ENCODE peak calls at places on chromosomes 13 and 19, in nine cellular contexts. G is mucosa of descending colon; J is breast epithelium; T is A549; S is ovary; O is pancreas; F is CD8-positive, alpha-beta memory T cell; P is stomach; C is psoas muscle. H is an unnamed sample. For H3K9me3, the result is how much of the 10 kb centered on the place peaks cover.

GRCh38 chr13:86051134-86052103 is 252.2 kb upstream of the SLITRK6 start:
- DNase-seq in G (no peak), J (no peak), T (no peak), S (no peak), O (no peak), F (no peak), P (no peak), C (no peak), H (no peak)

GRCh38 chr13:21670006-21670882 is 629 bp upstream of the FGF9 start:
- DNase-seq in G (peak), J (no peak), T (peak), S (peak), O (peak), F (peak), P (peak), C (peak), H (peak)

GRCh38 chr13:35872369-35872768 is 258.8 kb downstream of the DCLK1 start:
- DNase-seq in G (no peak), J (no peak), T (no peak), S (no peak), O (no peak), F (no peak), P (no peak), C (no peak), H (no peak)

GRCh38 chr13:78241278-78241919 is 322.8 kb upstream of the EDNRB start:
- DNase-seq in G (no peak), J (no peak), T (peak), S (no peak), O (peak), F (no peak), P (no peak), C (no peak), H (peak)

GRCh38 chr19:4633140-4633967 is 6.0 kb upstream of the TNFAIP8L1 start:
- DNase-seq in G (no peak), J (no peak), T (peak), S (no peak), O (peak), F (peak), P (peak), C (peak), H (peak)

GRCh38 chr19:48476176-48476575 is 7.0 kb downstream of the CYTH2 start:
- DNase-seq in G (no peak), J (no peak), T (no peak), S (no peak), O (no peak), F (no peak), P (no peak), C (no peak), H (no peak)

GRCh38 chr13:83153833-83154232 is 728.4 kb downstream of the SLITRK1 start:
- DNase-seq in G (no peak), J (no peak), T (no peak), S (no peak), O (no peak), F (no peak), P (no peak), C (no peak), H (no peak)

GRCh38 chr13:51495300-51495699 is 42.5 kb upstream of the INTS6 start:
- DNase-seq in G (no peak), J (no peak), T (no peak), S (no peak), O (no peak), F (no peak), P (no peak), C (no peak), H (no peak)

GRCh38 chr19:47296036-47296435 is 13.6 kb upstream of the C5AR1 start:
- DNase-seq in G (no peak), J (peak), T (peak), S (peak), O (peak), F (peak), P (peak), C (peak), H (peak)

GRCh38 chr13:95073826-95074345 is 227.4 kb downstream of the ABCC4 start:
- DNase-seq in G (no peak), J (no peak), T (no peak), S (no peak), O (no peak), F (no peak), P (no peak), C (no peak), H (no peak)

GRCh38 chr19:50601407-50602088 is 33.3 kb upstream of the LRRC4B start:
- DNase-seq in G (no peak), J (no peak), T (no peak), S (no peak), O (no peak), F (no peak), P (no peak), C (no peak), H (no peak)

GRCh38 chr19:1315470-1316166 is 29.9 kb downstream of the EFNA2 start:
- DNase-seq in G (no peak), J (peak), T (peak), S (peak), O (peak), F (no peak), P (peak), C (peak), H (peak)

GRCh38 chr19:28847468-28847867 is 365.5 kb downstream of the UQCRFS1 start:
- DNase-seq in G (no peak), J (no peak), T (no peak), S (no peak), O (no peak), F (no peak), P (no peak), C (no peak), H (no peak)

GRCh38 chr13:99380921-99381645 is 73.9 kb upstream of the GPR183 start:
- DNase-seq in G (no peak), J (no peak), T (no peak), S (no peak), O (no peak), F (peak), P (no peak), C (no peak), H (no peak)

GRCh38 chr19:17125728-17126677 is 50.4 kb downstream of the MYO9B start:
- DNase-seq in G (peak), J (peak), T (no peak), S (no peak), O (no peak), F (peak), P (peak), C (peak), H (peak)
- H3K4me3 ChIP-seq in G (no peak), J (no peak), T (no peak), S (no peak), O (no peak), F (peak), P (no peak), C (peak), H (no peak)

GRCh38 chr19:55753401-55753800 is 5.5 kb upstream of the RFPL4A start:
- DNase-seq in G (no peak), J (no peak), T (no peak), S (no peak), O (peak), F (no peak), P (peak), C (no peak), H (peak)

GRCh38 chr19:55750715-55751114 is 8.2 kb upstream of the RFPL4A start:
- DNase-seq in G (no peak), J (no peak), T (no peak), S (no peak), O (no peak), F (no peak), P (no peak), C (no peak), H (no peak)
- H3K9me3 ChIP-seq in G (under half), J (under half), T (under half), S (under half), O (under half), F (under half), P (under half), C (under half), H (under half)

GRCh38 chr13:111893607-111894443 is 173.1 kb upstream of the SOX1 start:
- DNase-seq in G (no peak), J (no peak), T (no peak), S (no peak), O (no peak), F (no peak), P (no peak), C (no peak), H (no peak)
- H3K4me3 ChIP-seq in G (no peak), J (no peak), T (no peak), S (no peak), O (no peak), F (no peak), P (peak), C (peak), H (no peak)

GRCh38 chr13:49878682-49879081 is 57.5 kb downstream of the SPRYD7 start:
- DNase-seq in G (no peak), J (no peak), T (no peak), S (no peak), O (no peak), F (no peak), P (no peak), C (no peak), H (no peak)

GRCh38 chr13:49869514-49869913 is 66.6 kb downstream of the SPRYD7 start:
- DNase-seq in G (no peak), J (no peak), T (no peak), S (no peak), O (no peak), F (no peak), P (no peak), C (no peak), H (no peak)

GRCh38 chr13:49877629-49878218 is 58.4 kb downstream of the SPRYD7 start:
- DNase-seq in G (no peak), J (no peak), T (no peak), S (no peak), O (no peak), F (no peak), P (no peak), C (no peak), H (no peak)

DNA sequence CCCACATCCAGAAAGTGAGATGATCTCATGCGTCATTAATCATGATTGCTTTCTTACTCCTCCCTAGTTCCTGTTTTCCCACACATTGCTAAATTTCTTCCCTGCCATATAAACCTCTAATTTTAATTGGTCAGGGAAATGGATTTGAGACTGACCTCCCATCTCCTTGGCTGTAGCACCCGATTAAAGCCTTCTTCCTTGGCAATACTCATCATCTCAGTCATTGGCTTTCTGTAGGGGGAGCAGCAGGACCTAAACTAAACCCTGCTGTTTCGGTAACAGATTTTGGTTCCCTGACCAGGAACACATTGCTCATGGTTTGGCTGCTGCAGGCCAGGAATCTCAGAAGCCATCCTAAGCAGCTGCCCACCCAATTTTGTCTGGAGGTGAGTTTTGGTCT is 61.7 kb downstream of the SPRYD7 start:
- DNase-seq in G (no peak), J (no peak), T (no peak), S (no peak), O (no peak), F (no peak), P (no peak), C (no peak), H (no peak)
- H3K9me3 ChIP-seq in G (under half), J (under half), T (under half), S (under half), O (under half), F (under half), P (under half), C (under half), H (under half)

GRCh38 chr19:10975374-10976036 is 14.7 kb downstream of the SMARCA4 start:
- DNase-seq in G (no peak), J (no peak), T (no peak), S (peak), O (no peak), F (no peak), P (peak), C (peak), H (peak)
- H3K4me3 ChIP-seq in G (no peak), J (no peak), T (no peak), S (peak), O (no peak), F (no peak), P (peak), C (peak), H (no peak)

GRCh38 chr19:22257381-22257780 is 28.9 kb upstream of the ZNF729 start:
- DNase-seq in G (no peak), J (no peak), T (no peak), S (no peak), O (no peak), F (no peak), P (no peak), C (no peak), H (no peak)
- H3K9me3 ChIP-seq in G (half or more), J (under half), T (under half), S (under half), O (under half), F (under half), P (under half), C (under half), H (under half)

GRCh38 chr13:110387451-110388140 is 80.5 kb downstream of the COL4A2 start:
- DNase-seq in G (peak), J (peak), T (no peak), S (peak), O (no peak), F (no peak), P (no peak), C (peak), H (no peak)
- H3K4me3 ChIP-seq in G (no peak), J (peak), T (no peak), S (peak), O (no peak), F (no peak), P (no peak), C (peak), H (no peak)

GRCh38 chr19:40035996-40036395 is 20.0 kb downstream of the ZNF780B start:
- DNase-seq in G (no peak), J (no peak), T (no peak), S (no peak), O (no peak), F (no peak), P (no peak), C (no peak), H (no peak)
- H3K9me3 ChIP-seq in G (half or more), J (half or more), T (half or more), S (under half), O (under half), F (under half), P (half or more), C (half or more), H (under half)

DNA sequence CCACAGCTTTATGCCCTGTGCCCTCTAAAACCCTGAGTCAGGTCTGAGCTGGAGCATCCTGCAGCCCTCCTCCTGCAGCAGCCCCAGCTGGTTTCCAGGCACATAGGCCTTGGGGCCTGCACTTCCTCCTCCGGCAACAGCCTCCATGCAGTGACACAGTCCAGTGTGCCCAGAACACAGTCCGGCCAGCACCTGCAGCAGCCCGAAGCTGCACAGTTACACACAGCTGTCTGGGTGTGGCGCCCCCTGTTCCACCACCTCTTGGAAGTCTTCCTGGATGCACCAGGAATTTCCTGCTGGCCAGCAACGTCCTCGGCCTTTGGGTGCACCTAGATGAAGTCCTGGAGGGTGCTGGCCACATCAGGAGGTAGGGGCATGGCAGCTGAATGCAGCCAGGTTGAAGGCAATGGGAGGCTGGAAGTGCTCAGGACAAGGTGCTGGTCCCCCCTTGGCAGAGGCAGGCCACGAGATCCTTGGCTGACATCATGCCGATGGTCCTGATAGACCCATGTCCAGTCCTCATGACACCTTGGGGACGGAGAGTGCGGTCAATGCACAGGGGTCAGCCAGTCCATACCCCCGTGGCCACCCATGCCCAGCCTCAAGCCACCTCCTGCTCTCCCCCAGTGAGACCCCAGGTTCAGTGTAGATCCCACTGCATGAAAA is 27.1 kb upstream of the PARP4 start:
- DNase-seq in G (no peak), J (no peak), T (no peak), S (no peak), O (no peak), F (no peak), P (no peak), C (no peak), H (no peak)
- H3K4me3 ChIP-seq in G (no peak), J (no peak), T (no peak), S (no peak), O (no peak), F (no peak), P (no peak), C (no peak), H (no peak)